ENCODE peak calls at places on chromosomes 6 and 20, in seven cellular contexts. O is transverse colon, Y is spleen, T is BJ, I is adrenal gland, M is cardiac muscle cell, C is ovary. P is an unnamed sample. For H3K36me3, the result is how much of the 10 kb centered on the place peaks cover.

GRCh38 chr20:38184098-38184497 is 19.0 kb upstream of the TGM2 start:
- DNase-seq in T (no peak), M (no peak), Y (no peak), I (no peak), C (no peak), O (no peak), P (no peak)

GRCh38 chr6:9405369-9405768 is 970.0 kb upstream of the SLC35B3 start:
- DNase-seq in O (no peak), C (no peak), Y (no peak), M (no peak), T (peak), I (no peak), P (no peak)

GRCh38 chr6:66897576-66897975 is 1190.5 kb upstream of the EYS start:
- DNase-seq in T (no peak), M (no peak), C (no peak), I (no peak), Y (no peak), O (no peak), P (peak)

GRCh38 chr6:53694800-53695394 is 29.3 kb upstream of the KLHL31 start:
- DNase-seq in Y (no peak), O (no peak), M (peak), C (no peak), I (no peak), T (no peak), P (no peak)

GRCh38 chr6:11363881-11364576 is 131.6 kb upstream of the NEDD9 start:
- DNase-seq in I (no peak), O (no peak), T (no peak), C (no peak), Y (no peak), M (no peak), P (no peak)

GRCh38 chr6:55898342-55898741 is 23.0 kb upstream of the BMP5 start:
- DNase-seq in I (no peak), T (peak), O (no peak), C (no peak), M (no peak), Y (no peak), P (no peak)

GRCh38 chr6:118784641-118785164 is 109.2 kb upstream of the ASF1A start:
- DNase-seq in Y (no peak), C (peak), I (no peak), O (no peak), M (no peak), T (no peak), P (no peak)

GRCh38 chr6:105619971-105620741 is 217.3 kb upstream of the PREP start:
- DNase-seq in C (no peak), T (no peak), I (no peak), Y (no peak), O (no peak), M (no peak), P (no peak)

GRCh38 chr6:113630738-113631535 is 226.2 kb upstream of the MARCKS start:
- DNase-seq in O (peak), Y (no peak), I (no peak), C (no peak), M (peak), T (no peak), P (peak)

GRCh38 chr6:56334937-56335336 is 87.6 kb upstream of the COL21A1 start:
- DNase-seq in T (no peak), C (no peak), Y (no peak), O (no peak), M (no peak), I (no peak), P (no peak)

GRCh38 chr6:163098827-163099469 is 315.6 kb upstream of the QKI start:
- DNase-seq in M (no peak), Y (no peak), T (no peak), O (no peak), I (peak), C (no peak), P (no peak)

GRCh38 chr20:50130346-50130703 is 17.4 kb upstream of the UBE2V1 start:
- DNase-seq in I (no peak), M (no peak), Y (no peak), C (no peak), T (no peak), O (no peak), P (no peak)

GRCh38 chr20:50127587-50128519 is 14.9 kb upstream of the UBE2V1 start:
- DNase-seq in O (no peak), C (no peak), T (no peak), M (no peak), Y (no peak), I (no peak), P (no peak)

GRCh38 chr20:50126662-50127061 is 13.7 kb upstream of the UBE2V1 start:
- DNase-seq in T (no peak), Y (peak), I (peak), C (no peak), O (peak), M (no peak), P (no peak)

GRCh38 chr20:50129662-50130345 is 16.9 kb upstream of the UBE2V1 start:
- DNase-seq in Y (no peak), T (no peak), I (no peak), O (no peak), M (no peak), C (no peak), P (no peak)

GRCh38 chr20:50128520-50128905 is 15.6 kb upstream of the UBE2V1 start:
- DNase-seq in M (no peak), Y (no peak), T (no peak), C (no peak), I (no peak), O (no peak), P (no peak)
- H3K36me3 ChIP-seq in M (under half), Y (half or more), T (under half), C (under half), I (under half), O (under half), P (under half)

DNA sequence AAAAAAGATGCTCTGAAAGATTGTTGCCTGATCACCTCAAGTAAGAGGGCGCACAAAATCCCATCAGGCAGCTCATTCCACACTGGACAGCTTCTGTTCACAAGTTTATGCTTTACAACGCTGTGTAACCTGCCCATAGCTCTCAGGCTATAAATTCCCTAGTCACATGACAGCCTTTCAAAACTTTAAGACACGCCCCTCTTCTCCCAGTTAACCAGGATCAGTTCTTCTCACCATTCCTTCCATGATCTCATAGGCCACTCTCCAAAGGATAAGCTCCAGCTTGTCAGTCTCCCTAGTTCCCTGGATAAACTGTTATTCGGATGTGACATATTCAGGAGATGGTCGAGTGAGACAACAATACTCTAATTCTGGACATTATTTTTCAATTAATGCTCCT is 15.0 kb downstream of the ADNP start:
- DNase-seq in O (no peak), Y (no peak), M (peak), T (no peak), C (no peak), I (no peak), P (no peak)
- H3K36me3 ChIP-seq in O (under half), Y (under half), M (under half), T (under half), C (under half), I (under half), P (half or more)

DNA sequence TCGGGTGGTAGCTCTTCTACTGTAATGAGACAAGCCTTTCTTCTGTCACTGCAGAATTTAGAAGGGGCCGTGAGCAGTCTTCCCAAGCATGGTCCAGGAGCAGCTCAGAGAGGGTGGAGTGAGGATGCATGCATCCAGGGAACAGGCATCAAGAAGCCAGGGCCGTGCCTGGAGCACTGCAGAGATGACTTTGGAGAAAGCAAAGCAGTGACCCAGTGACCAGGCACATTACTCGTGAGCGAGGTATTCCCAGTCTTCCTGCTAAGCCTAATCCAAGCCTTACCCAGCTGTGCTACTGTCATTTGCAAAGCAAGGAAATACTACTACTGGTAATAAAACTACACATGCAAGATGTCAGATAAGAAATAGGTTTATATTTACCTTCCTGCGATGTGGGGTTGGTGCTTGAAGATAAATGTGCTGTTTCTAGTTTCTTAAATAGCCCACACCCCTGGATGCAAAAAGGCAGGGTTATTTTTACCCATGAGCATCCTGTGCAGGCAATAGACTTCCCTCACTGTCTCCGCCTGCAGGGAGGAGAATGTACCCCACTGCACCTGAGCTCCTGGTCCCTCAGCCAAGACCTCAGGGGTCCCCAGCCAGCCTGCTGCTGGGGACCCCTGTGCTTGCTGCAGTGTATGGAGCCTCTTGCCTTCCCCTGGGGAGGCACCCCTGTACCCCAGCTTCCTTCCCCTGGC is 62.9 kb downstream of the SSR1 start:
- DNase-seq in T (no peak), O (no peak), M (no peak), C (no peak), I (no peak), Y (peak), P (peak)
- H3K36me3 ChIP-seq in T (under half), O (under half), M (under half), C (under half), I (under half), Y (under half), P (under half)

GRCh38 chr6:7960848-7961247 is 50.3 kb upstream of the TXNDC5 start:
- DNase-seq in M (no peak), T (no peak), C (no peak), O (no peak), Y (no peak), I (no peak), P (no peak)

GRCh38 chr6:7958464-7958863 is 47.9 kb upstream of the TXNDC5 start:
- DNase-seq in T (no peak), M (no peak), Y (no peak), C (no peak), I (no peak), O (no peak), P (no peak)

GRCh38 chr6:7954477-7955200 is 44.1 kb upstream of the TXNDC5 start:
- DNase-seq in I (no peak), M (no peak), O (no peak), C (no peak), Y (no peak), T (no peak), P (no peak)

GRCh38 chr6:7960141-7960540 is 49.6 kb upstream of the TXNDC5 start:
- DNase-seq in T (no peak), Y (no peak), M (no peak), O (no peak), C (no peak), I (no peak), P (no peak)

GRCh38 chr6:7959453-7959852 is 48.9 kb upstream of the TXNDC5 start:
- DNase-seq in C (no peak), Y (no peak), I (no peak), T (no peak), O (no peak), M (no peak), P (no peak)
- H3K36me3 ChIP-seq in C (under half), Y (under half), I (under half), T (under half), O (under half), M (under half), P (under half)

GRCh38 chr20:64006902-64007301 is 26.0 kb downstream of the PRPF6 start:
- DNase-seq in I (no peak), O (no peak), C (no peak), M (no peak), Y (no peak), T (no peak), P (no peak)
- H3K36me3 ChIP-seq in I (under half), O (under half), C (under half), M (under half), Y (half or more), T (under half), P (half or more)

GRCh38 chr6:3138341-3138740 is 19.0 kb downstream of the TUBB2A start:
- DNase-seq in O (no peak), T (no peak), C (no peak), I (no peak), Y (no peak), M (no peak), P (no peak)
- H3K36me3 ChIP-seq in O (under half), T (under half), C (under half), I (under half), Y (under half), M (half or more), P (under half)

DNA sequence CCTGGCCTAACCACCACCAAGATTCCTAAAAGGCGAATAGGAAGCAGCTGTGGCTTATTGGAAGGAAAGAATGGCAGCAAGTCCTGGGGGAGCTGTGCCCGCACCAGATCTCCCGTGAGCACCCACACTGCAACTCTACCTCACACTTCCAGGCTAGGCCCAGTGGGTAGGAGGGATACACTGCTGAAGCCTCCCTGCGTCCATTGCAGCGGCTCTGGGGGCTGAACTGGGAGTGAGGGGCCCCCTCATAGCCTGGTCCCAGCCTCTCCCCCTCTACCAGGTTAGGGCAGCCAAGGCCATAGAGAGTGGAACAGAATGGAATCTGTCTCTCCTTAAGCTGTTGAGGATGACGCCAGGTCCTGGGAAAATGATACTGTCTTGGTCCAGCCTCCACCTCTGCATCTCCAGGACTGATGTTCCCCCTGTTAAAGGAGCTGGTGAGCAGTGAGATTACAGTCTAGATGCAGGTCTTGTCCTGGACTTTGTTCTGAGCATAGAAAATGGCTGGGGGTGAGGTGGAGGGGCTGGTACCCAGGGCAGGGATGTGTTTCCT is 11.3 kb downstream of the CNPY3 start:
- DNase-seq in M (no peak), I (no peak), O (no peak), C (no peak), Y (no peak), T (no peak), P (no peak)
- H3K36me3 ChIP-seq in M (under half), I (under half), O (under half), C (under half), Y (half or more), T (under half), P (half or more)

P was measured in OCI-LY7.